ENCODE peak calls at places on chromosomes 12 and 14, in five cellular contexts. L is endothelial cell; R is stimulated activated CD8-positive, alpha-beta memory T cell treated with anti-CD3 and anti-CD28 coated beads, Interleukin-4, amount 100 ng/mL, for 24 hours; Y is amniotic stem cell; M is cardiac fibroblast. Z is an unnamed sample.

GRCh38 chr12:1065629-1066028 is 74.6 kb downstream of the ERC1 start:
- DNase-seq in Y (no peak), L (no peak), M (no peak), R (no peak), Z (no peak)

GRCh38 chr14:59474172-59474571 is 9.0 kb upstream of the GPR135 start:
- DNase-seq in M (peak), L (no peak), Y (no peak), R (no peak), Z (no peak)

GRCh38 chr14:63454863-63455622 is 88.1 kb downstream of the PPP2R5E start:
- DNase-seq in L (no peak), R (no peak), Y (no peak), M (peak), Z (peak)

GRCh38 chr14:51396222-51396815 is 156.3 kb downstream of the TMX1 start:
- DNase-seq in Y (peak), R (no peak), L (no peak), M (peak), Z (no peak)

GRCh38 chr14:60721331-60722162 is 2.6 kb downstream of the SIX4 start:
- DNase-seq in Y (peak), R (peak), M (peak), L (peak), Z (peak)

GRCh38 chr14:51867753-51868152 is 7.3 kb downstream of the GNG2 start:
- DNase-seq in R (no peak), Y (no peak), M (no peak), L (no peak), Z (no peak)

GRCh38 chr12:76010732-76011458 is 20.7 kb downstream of the PHLDA1 start:
- DNase-seq in Y (no peak), R (no peak), M (peak), L (no peak), Z (no peak)

GRCh38 chr14:89314274-89314673 is 102.8 kb downstream of the FOXN3 start:
- DNase-seq in Y (no peak), L (no peak), R (no peak), M (no peak), Z (no peak)

GRCh38 chr14:91140672-91141071 is 26.8 kb downstream of the DGLUCY start:
- DNase-seq in R (no peak), L (peak), Y (no peak), M (peak), Z (no peak)

GRCh38 chr12:3231399-3231876 is 154.3 kb downstream of the TSPAN9 start:
- DNase-seq in L (no peak), R (no peak), Y (no peak), M (no peak), Z (no peak)

GRCh38 chr12:26704214-26704613 is 128.8 kb downstream of the ITPR2 start:
- DNase-seq in Y (no peak), M (no peak), L (no peak), R (no peak), Z (no peak)

GRCh38 chr14:91352696-91353692 is 64.6 kb downstream of the CCDC88C start:
- DNase-seq in L (no peak), Y (no peak), M (no peak), R (no peak), Z (peak)

GRCh38 chr12:19967486-19967885 is 400.9 kb upstream of the PDE3A start:
- DNase-seq in M (peak), Y (peak), L (no peak), R (no peak), Z (no peak)

GRCh38 chr12:105935106-105935505 is 203.6 kb downstream of the NUAK1 start:
- DNase-seq in L (no peak), M (peak), R (no peak), Y (no peak), Z (no peak)

GRCh38 chr12:40013292-40013691 is 92.6 kb downstream of the SLC2A13 start:
- DNase-seq in Y (no peak), L (no peak), R (no peak), M (no peak), Z (no peak)

Z was measured in right cardiac atrium.